ENCODE peak calls at places on chromosome 22, in ten cellular contexts. One of them, this sample, is unnamed.

GRCh38 chr22:50027639-50028537 is 15.3 kb upstream of the IL17REL start:
- DNase-seq in GM23338: no peak
- DNase-seq in GM13977: no peak
- DNase-seq in sigmoid colon: peak
- DNase-seq in choroid plexus epithelial cell: peak
- DNase-seq in right lobe of liver: peak
- DNase-seq in dorsolateral prefrontal cortex: no peak
- DNase-seq in BE2C: peak
- DNase-seq in CD4-positive, alpha-beta T cell: peak
- DNase-seq in brain microvascular endothelial cell: no peak
- DNase-seq in this sample: no peak

GRCh38 chr22:25207553-25208157 is 8.0 kb downstream of the CRYBB3 start:
- DNase-seq in GM13977: no peak
- DNase-seq in CD4-positive, alpha-beta T cell: no peak
- DNase-seq in right lobe of liver: no peak
- DNase-seq in GM23338: no peak
- DNase-seq in choroid plexus epithelial cell: no peak
- DNase-seq in sigmoid colon: no peak
- DNase-seq in brain microvascular endothelial cell: no peak
- DNase-seq in BE2C: no peak
- DNase-seq in dorsolateral prefrontal cortex: no peak
- DNase-seq in this sample: no peak

GRCh38 chr22:24592144-24592845 is 578 bp downstream of the LRRC75B start:
- DNase-seq in CD4-positive, alpha-beta T cell: no peak
- DNase-seq in brain microvascular endothelial cell: no peak
- DNase-seq in right lobe of liver: no peak
- DNase-seq in dorsolateral prefrontal cortex: no peak
- DNase-seq in choroid plexus epithelial cell: peak
- DNase-seq in BE2C: no peak
- DNase-seq in GM13977: no peak
- DNase-seq in GM23338: peak
- DNase-seq in sigmoid colon: no peak
- DNase-seq in this sample: no peak

GRCh38 chr22:26777402-26777801 is 120.0 kb downstream of the MIAT start:
- DNase-seq in dorsolateral prefrontal cortex: no peak
- DNase-seq in right lobe of liver: no peak
- DNase-seq in BE2C: peak
- DNase-seq in GM13977: no peak
- DNase-seq in GM23338: peak
- DNase-seq in CD4-positive, alpha-beta T cell: no peak
- DNase-seq in choroid plexus epithelial cell: no peak
- DNase-seq in sigmoid colon: no peak
- DNase-seq in brain microvascular endothelial cell: no peak
- DNase-seq in this sample: no peak

GRCh38 chr22:39924286-39924685 is 23.4 kb downstream of the GRAP2 start:
- DNase-seq in BE2C: no peak
- DNase-seq in GM13977: no peak
- DNase-seq in choroid plexus epithelial cell: no peak
- DNase-seq in sigmoid colon: no peak
- DNase-seq in GM23338: no peak
- DNase-seq in dorsolateral prefrontal cortex: no peak
- DNase-seq in right lobe of liver: no peak
- DNase-seq in brain microvascular endothelial cell: no peak
- DNase-seq in CD4-positive, alpha-beta T cell: no peak
- DNase-seq in this sample: no peak

GRCh38 chr22:37769056-37769455 is 38.7 kb upstream of the GCAT start:
- DNase-seq in brain microvascular endothelial cell: no peak
- DNase-seq in BE2C: no peak
- DNase-seq in CD4-positive, alpha-beta T cell: no peak
- DNase-seq in dorsolateral prefrontal cortex: no peak
- DNase-seq in choroid plexus epithelial cell: no peak
- DNase-seq in right lobe of liver: no peak
- DNase-seq in sigmoid colon: no peak
- DNase-seq in GM23338: no peak
- DNase-seq in GM13977: no peak
- DNase-seq in this sample: no peak

GRCh38 chr22:37999640-38000272 is 15.4 kb upstream of the SOX10 start:
- DNase-seq in sigmoid colon: no peak
- DNase-seq in brain microvascular endothelial cell: peak
- DNase-seq in right lobe of liver: no peak
- DNase-seq in GM23338: no peak
- DNase-seq in BE2C: peak
- DNase-seq in choroid plexus epithelial cell: peak
- DNase-seq in dorsolateral prefrontal cortex: peak
- DNase-seq in CD4-positive, alpha-beta T cell: no peak
- DNase-seq in GM13977: no peak
- DNase-seq in this sample: no peak

GRCh38 chr22:49973018-49973965 is 12.7 kb downstream of the PIM3 start:
- DNase-seq in CD4-positive, alpha-beta T cell: no peak
- DNase-seq in brain microvascular endothelial cell: no peak
- DNase-seq in right lobe of liver: no peak
- DNase-seq in choroid plexus epithelial cell: no peak
- DNase-seq in GM23338: no peak
- DNase-seq in dorsolateral prefrontal cortex: no peak
- DNase-seq in sigmoid colon: no peak
- DNase-seq in BE2C: no peak
- DNase-seq in GM13977: no peak
- DNase-seq in this sample: no peak

GRCh38 chr22:38104084-38104483 is 6.4 kb downstream of the BAIAP2L2 start:
- DNase-seq in brain microvascular endothelial cell: peak
- DNase-seq in right lobe of liver: no peak
- DNase-seq in choroid plexus epithelial cell: peak
- DNase-seq in GM13977: peak
- DNase-seq in sigmoid colon: no peak
- DNase-seq in CD4-positive, alpha-beta T cell: no peak
- DNase-seq in BE2C: no peak
- DNase-seq in GM23338: peak
- DNase-seq in dorsolateral prefrontal cortex: no peak
- DNase-seq in this sample: no peak

GRCh38 chr22:33707581-33707980 is 212.7 kb downstream of the LARGE1 start:
- DNase-seq in right lobe of liver: no peak
- DNase-seq in GM13977: no peak
- DNase-seq in brain microvascular endothelial cell: no peak
- DNase-seq in dorsolateral prefrontal cortex: no peak
- DNase-seq in BE2C: no peak
- DNase-seq in choroid plexus epithelial cell: no peak
- DNase-seq in sigmoid colon: no peak
- DNase-seq in GM23338: no peak
- DNase-seq in CD4-positive, alpha-beta T cell: no peak
- DNase-seq in this sample: no peak

GRCh38 chr22:24076091-24076867 is 65.2 kb downstream of the CABIN1 start:
- DNase-seq in choroid plexus epithelial cell: no peak
- DNase-seq in dorsolateral prefrontal cortex: no peak
- DNase-seq in sigmoid colon: peak
- DNase-seq in GM23338: no peak
- DNase-seq in brain microvascular endothelial cell: no peak
- DNase-seq in right lobe of liver: no peak
- DNase-seq in GM13977: no peak
- DNase-seq in CD4-positive, alpha-beta T cell: no peak
- DNase-seq in BE2C: no peak
- DNase-seq in this sample: no peak

GRCh38 chr22:37777122-37777687 is 30.5 kb upstream of the GCAT start:
- DNase-seq in BE2C: peak
- DNase-seq in choroid plexus epithelial cell: peak
- DNase-seq in right lobe of liver: peak
- DNase-seq in brain microvascular endothelial cell: peak
- DNase-seq in GM13977: peak
- DNase-seq in GM23338: peak
- DNase-seq in sigmoid colon: peak
- DNase-seq in CD4-positive, alpha-beta T cell: no peak
- DNase-seq in dorsolateral prefrontal cortex: no peak
- DNase-seq in this sample: peak

GRCh38 chr22:36912694-36913430 is 566 bp upstream of the CSF2RB start:
- DNase-seq in sigmoid colon: peak
- DNase-seq in brain microvascular endothelial cell: no peak
- DNase-seq in choroid plexus epithelial cell: no peak
- DNase-seq in BE2C: no peak
- DNase-seq in CD4-positive, alpha-beta T cell: no peak
- DNase-seq in GM13977: no peak
- DNase-seq in GM23338: no peak
- DNase-seq in dorsolateral prefrontal cortex: no peak
- DNase-seq in right lobe of liver: peak
- DNase-seq in this sample: no peak

GRCh38 chr22:49620666-49621065 is 207.0 kb downstream of the BRD1 start:
- DNase-seq in right lobe of liver: no peak
- DNase-seq in GM23338: no peak
- DNase-seq in brain microvascular endothelial cell: no peak
- DNase-seq in GM13977: no peak
- DNase-seq in dorsolateral prefrontal cortex: no peak
- DNase-seq in BE2C: peak
- DNase-seq in choroid plexus epithelial cell: no peak
- DNase-seq in sigmoid colon: peak
- DNase-seq in CD4-positive, alpha-beta T cell: no peak
- DNase-seq in this sample: no peak

GRCh38 chr22:39949964-39950737 is 10.0 kb upstream of the TMA7B start:
- DNase-seq in GM13977: no peak
- DNase-seq in brain microvascular endothelial cell: no peak
- DNase-seq in BE2C: no peak
- DNase-seq in sigmoid colon: no peak
- DNase-seq in choroid plexus epithelial cell: no peak
- DNase-seq in right lobe of liver: no peak
- DNase-seq in GM23338: no peak
- DNase-seq in dorsolateral prefrontal cortex: no peak
- DNase-seq in CD4-positive, alpha-beta T cell: no peak
- DNase-seq in this sample: no peak

GRCh38 chr22:30185129-30185528 is 61.4 kb downstream of the LIF start:
- DNase-seq in GM23338: no peak
- DNase-seq in choroid plexus epithelial cell: no peak
- DNase-seq in dorsolateral prefrontal cortex: no peak
- DNase-seq in brain microvascular endothelial cell: no peak
- DNase-seq in sigmoid colon: no peak
- DNase-seq in CD4-positive, alpha-beta T cell: no peak
- DNase-seq in GM13977: no peak
- DNase-seq in BE2C: no peak
- DNase-seq in right lobe of liver: no peak
- DNase-seq in this sample: no peak

GRCh38 chr22:20530368-20531153 is 23.2 kb downstream of the MED15 start:
- DNase-seq in GM23338: no peak
- DNase-seq in sigmoid colon: no peak
- DNase-seq in dorsolateral prefrontal cortex: no peak
- DNase-seq in CD4-positive, alpha-beta T cell: no peak
- DNase-seq in right lobe of liver: no peak
- DNase-seq in BE2C: no peak
- DNase-seq in choroid plexus epithelial cell: peak
- DNase-seq in GM13977: no peak
- DNase-seq in brain microvascular endothelial cell: peak
- DNase-seq in this sample: no peak

GRCh38 chr22:38260760-38261477 is 11.9 kb downstream of the TMEM184B start:
- DNase-seq in right lobe of liver: no peak
- DNase-seq in choroid plexus epithelial cell: no peak
- DNase-seq in brain microvascular endothelial cell: no peak
- DNase-seq in GM23338: no peak
- DNase-seq in sigmoid colon: no peak
- DNase-seq in CD4-positive, alpha-beta T cell: no peak
- DNase-seq in GM13977: no peak
- DNase-seq in dorsolateral prefrontal cortex: peak
- DNase-seq in BE2C: no peak
- DNase-seq in this sample: no peak

GRCh38 chr22:22955866-22956535 is 68.4 kb downstream of the IGLL5 start:
- DNase-seq in CD4-positive, alpha-beta T cell: peak
- DNase-seq in sigmoid colon: peak
- DNase-seq in GM13977: no peak
- DNase-seq in brain microvascular endothelial cell: peak
- DNase-seq in GM23338: peak
- DNase-seq in dorsolateral prefrontal cortex: no peak
- DNase-seq in BE2C: peak
- DNase-seq in right lobe of liver: peak
- DNase-seq in choroid plexus epithelial cell: peak
- DNase-seq in this sample: peak
- TF ChIP-seq CTCF in CD4-positive, alpha-beta T cell: peak
- TF ChIP-seq CTCF in sigmoid colon: peak
- TF ChIP-seq CTCF in GM13977: peak
- TF ChIP-seq CTCF in brain microvascular endothelial cell: peak
- TF ChIP-seq CTCF in GM23338: peak
- TF ChIP-seq CTCF in dorsolateral prefrontal cortex: peak
- TF ChIP-seq CTCF in BE2C: peak
- TF ChIP-seq CTCF in right lobe of liver: peak
- TF ChIP-seq CTCF in choroid plexus epithelial cell: peak
- TF ChIP-seq CTCF in this sample: peak

GRCh38 chr22:46096706-46097230 is 53.6 kb upstream of the PPARA start:
- DNase-seq in right lobe of liver: no peak
- DNase-seq in GM13977: no peak
- DNase-seq in GM23338: no peak
- DNase-seq in CD4-positive, alpha-beta T cell: no peak
- DNase-seq in choroid plexus epithelial cell: no peak
- DNase-seq in BE2C: no peak
- DNase-seq in sigmoid colon: no peak
- DNase-seq in brain microvascular endothelial cell: no peak
- DNase-seq in dorsolateral prefrontal cortex: no peak
- DNase-seq in this sample: no peak
- TF ChIP-seq CTCF in right lobe of liver: no peak
- TF ChIP-seq CTCF in GM13977: no peak
- TF ChIP-seq CTCF in GM23338: no peak
- TF ChIP-seq CTCF in CD4-positive, alpha-beta T cell: no peak
- TF ChIP-seq CTCF in choroid plexus epithelial cell: no peak
- TF ChIP-seq CTCF in BE2C: no peak
- TF ChIP-seq CTCF in sigmoid colon: no peak
- TF ChIP-seq CTCF in brain microvascular endothelial cell: no peak
- TF ChIP-seq CTCF in dorsolateral prefrontal cortex: no peak
- TF ChIP-seq CTCF in this sample: no peak

DNA sequence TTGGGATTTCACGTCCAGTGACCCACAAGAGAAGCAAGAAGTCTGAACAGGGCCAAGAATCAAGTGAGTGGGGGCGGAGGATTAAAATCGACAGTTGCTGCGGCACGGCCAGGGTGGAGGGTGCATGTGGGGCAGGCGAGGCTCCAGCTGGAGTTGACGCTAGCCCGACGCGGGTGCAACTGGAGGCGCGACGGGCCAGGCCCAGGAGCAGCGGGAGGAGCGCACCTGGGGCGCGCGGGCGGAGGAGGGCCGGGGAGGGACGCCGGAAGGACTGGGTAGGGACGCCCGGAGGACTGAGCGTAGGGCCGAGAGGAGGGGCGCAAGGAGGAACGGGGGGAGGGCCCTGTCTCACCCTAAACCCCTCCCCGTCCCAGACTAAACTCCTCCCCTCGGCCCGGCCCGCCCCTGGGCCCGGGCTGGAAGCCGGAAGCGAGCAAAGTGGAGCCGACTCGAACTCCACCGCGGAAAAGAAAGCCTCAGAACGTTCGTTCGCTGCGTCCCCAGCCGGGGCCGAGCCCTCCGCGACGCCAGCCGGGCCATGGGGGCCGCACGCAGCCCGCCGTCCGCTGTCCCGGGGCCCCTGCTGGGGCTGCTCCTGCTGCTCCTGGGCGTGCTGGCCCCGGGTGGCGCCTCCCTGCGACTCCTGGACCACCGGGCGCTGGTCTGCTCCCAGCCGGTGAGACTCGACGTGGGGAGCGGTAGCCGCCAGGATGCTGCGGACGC is at the start of gene IL17RA:
- DNase-seq in CD4-positive, alpha-beta T cell: peak
- DNase-seq in choroid plexus epithelial cell: peak
- DNase-seq in sigmoid colon: peak
- DNase-seq in brain microvascular endothelial cell: peak
- DNase-seq in GM13977: peak
- DNase-seq in BE2C: peak
- DNase-seq in dorsolateral prefrontal cortex: peak
- DNase-seq in GM23338: peak
- DNase-seq in right lobe of liver: peak
- DNase-seq in this sample: peak
- TF ChIP-seq CTCF in CD4-positive, alpha-beta T cell: no peak
- TF ChIP-seq CTCF in choroid plexus epithelial cell: no peak
- TF ChIP-seq CTCF in sigmoid colon: no peak
- TF ChIP-seq CTCF in brain microvascular endothelial cell: no peak
- TF ChIP-seq CTCF in GM13977: no peak
- TF ChIP-seq CTCF in BE2C: no peak
- TF ChIP-seq CTCF in dorsolateral prefrontal cortex: no peak
- TF ChIP-seq CTCF in GM23338: no peak
- TF ChIP-seq CTCF in right lobe of liver: no peak
- TF ChIP-seq CTCF in this sample: no peak

GRCh38 chr22:47301820-47302475 is 539.5 kb downstream of the TBC1D22A start:
- DNase-seq in GM13977: no peak
- DNase-seq in choroid plexus epithelial cell: no peak
- DNase-seq in BE2C: no peak
- DNase-seq in brain microvascular endothelial cell: no peak
- DNase-seq in GM23338: no peak
- DNase-seq in dorsolateral prefrontal cortex: no peak
- DNase-seq in right lobe of liver: no peak
- DNase-seq in CD4-positive, alpha-beta T cell: no peak
- DNase-seq in sigmoid colon: no peak
- DNase-seq in this sample: no peak
- TF ChIP-seq CTCF in GM13977: no peak
- TF ChIP-seq CTCF in choroid plexus epithelial cell: no peak
- TF ChIP-seq CTCF in BE2C: no peak
- TF ChIP-seq CTCF in brain microvascular endothelial cell: no peak
- TF ChIP-seq CTCF in GM23338: no peak
- TF ChIP-seq CTCF in dorsolateral prefrontal cortex: no peak
- TF ChIP-seq CTCF in right lobe of liver: no peak
- TF ChIP-seq CTCF in CD4-positive, alpha-beta T cell: no peak
- TF ChIP-seq CTCF in sigmoid colon: no peak
- TF ChIP-seq CTCF in this sample: no peak

This sample was measured in nephron progenitor cell.